ENCODE peak calls at places on chromosome 11, in ten cellular contexts. One of them, this sample, is unnamed.

GRCh38 chr11:59957094-59957493 is 6.7 kb upstream of the OOSP4A start:
- DNase-seq in coronary artery: no peak
- DNase-seq in esophagus squamous epithelium: no peak
- DNase-seq in kidney: no peak
- DNase-seq in AG09309: no peak
- DNase-seq in tibial artery: no peak
- DNase-seq in SK-N-SH: no peak
- DNase-seq in choroid plexus epithelial cell: peak
- DNase-seq in IMR-90: no peak
- DNase-seq in heart right ventricle: no peak
- DNase-seq in this sample: peak

GRCh38 chr11:102116453-102117205 is 6.4 kb downstream of the YAP1 start:
- DNase-seq in SK-N-SH: no peak
- DNase-seq in kidney: no peak
- DNase-seq in esophagus squamous epithelium: no peak
- DNase-seq in coronary artery: no peak
- DNase-seq in choroid plexus epithelial cell: no peak
- DNase-seq in tibial artery: no peak
- DNase-seq in heart right ventricle: no peak
- DNase-seq in IMR-90: peak
- DNase-seq in AG09309: no peak
- DNase-seq in this sample: no peak

GRCh38 chr11:105315287-105315686 is 175.7 kb upstream of the CARD18 start:
- DNase-seq in choroid plexus epithelial cell: peak
- DNase-seq in IMR-90: no peak
- DNase-seq in esophagus squamous epithelium: no peak
- DNase-seq in tibial artery: no peak
- DNase-seq in AG09309: no peak
- DNase-seq in heart right ventricle: no peak
- DNase-seq in SK-N-SH: no peak
- DNase-seq in coronary artery: no peak
- DNase-seq in kidney: no peak
- DNase-seq in this sample: peak

GRCh38 chr11:79419120-79419519 is 21.7 kb downstream of the TENM4 start:
- DNase-seq in coronary artery: no peak
- DNase-seq in SK-N-SH: no peak
- DNase-seq in IMR-90: peak
- DNase-seq in kidney: no peak
- DNase-seq in heart right ventricle: no peak
- DNase-seq in esophagus squamous epithelium: no peak
- DNase-seq in AG09309: no peak
- DNase-seq in tibial artery: no peak
- DNase-seq in choroid plexus epithelial cell: no peak
- DNase-seq in this sample: peak

GRCh38 chr11:12232819-12233601 is 122.6 kb downstream of the MICAL2 start:
- DNase-seq in esophagus squamous epithelium: no peak
- DNase-seq in heart right ventricle: no peak
- DNase-seq in tibial artery: no peak
- DNase-seq in SK-N-SH: no peak
- DNase-seq in IMR-90: peak
- DNase-seq in choroid plexus epithelial cell: peak
- DNase-seq in AG09309: peak
- DNase-seq in kidney: no peak
- DNase-seq in coronary artery: no peak
- DNase-seq in this sample: peak

GRCh38 chr11:18091731-18092130 is 14.2 kb downstream of the SAAL1 start:
- DNase-seq in coronary artery: no peak
- DNase-seq in heart right ventricle: no peak
- DNase-seq in esophagus squamous epithelium: no peak
- DNase-seq in kidney: no peak
- DNase-seq in IMR-90: peak
- DNase-seq in AG09309: no peak
- DNase-seq in SK-N-SH: no peak
- DNase-seq in choroid plexus epithelial cell: no peak
- DNase-seq in tibial artery: no peak
- DNase-seq in this sample: no peak

GRCh38 chr11:76123243-76123642 is 83.1 kb downstream of the WNT11 start:
- DNase-seq in AG09309: no peak
- DNase-seq in choroid plexus epithelial cell: no peak
- DNase-seq in esophagus squamous epithelium: no peak
- DNase-seq in heart right ventricle: no peak
- DNase-seq in kidney: no peak
- DNase-seq in SK-N-SH: no peak
- DNase-seq in tibial artery: no peak
- DNase-seq in coronary artery: no peak
- DNase-seq in IMR-90: no peak
- DNase-seq in this sample: peak

GRCh38 chr11:64809781-64810241 is 540 bp downstream of the MEN1 start:
- DNase-seq in esophagus squamous epithelium: no peak
- DNase-seq in coronary artery: no peak
- DNase-seq in choroid plexus epithelial cell: peak
- DNase-seq in tibial artery: no peak
- DNase-seq in heart right ventricle: no peak
- DNase-seq in kidney: peak
- DNase-seq in IMR-90: no peak
- DNase-seq in AG09309: no peak
- DNase-seq in SK-N-SH: peak
- DNase-seq in this sample: peak

GRCh38 chr11:1219836-1220810 is 2.7 kb upstream of the MUC5B start:
- DNase-seq in SK-N-SH: peak
- DNase-seq in choroid plexus epithelial cell: peak
- DNase-seq in heart right ventricle: no peak
- DNase-seq in kidney: peak
- DNase-seq in IMR-90: no peak
- DNase-seq in esophagus squamous epithelium: no peak
- DNase-seq in tibial artery: no peak
- DNase-seq in AG09309: no peak
- DNase-seq in coronary artery: no peak
- DNase-seq in this sample: no peak

GRCh38 chr11:130871616-130872015 is 44.7 kb downstream of the SNX19 start:
- DNase-seq in esophagus squamous epithelium: no peak
- DNase-seq in AG09309: no peak
- DNase-seq in heart right ventricle: no peak
- DNase-seq in choroid plexus epithelial cell: no peak
- DNase-seq in tibial artery: no peak
- DNase-seq in SK-N-SH: no peak
- DNase-seq in IMR-90: no peak
- DNase-seq in coronary artery: no peak
- DNase-seq in kidney: no peak
- DNase-seq in this sample: peak

GRCh38 chr11:45045692-45046471 is 95.2 kb upstream of the TP53I11 start:
- DNase-seq in IMR-90: peak
- DNase-seq in kidney: no peak
- DNase-seq in AG09309: peak
- DNase-seq in SK-N-SH: no peak
- DNase-seq in tibial artery: peak
- DNase-seq in coronary artery: no peak
- DNase-seq in esophagus squamous epithelium: no peak
- DNase-seq in heart right ventricle: peak
- DNase-seq in choroid plexus epithelial cell: peak
- DNase-seq in this sample: peak

GRCh38 chr11:73530109-73530508 is 67.8 kb downstream of the FAM168A start:
- DNase-seq in tibial artery: no peak
- DNase-seq in SK-N-SH: no peak
- DNase-seq in esophagus squamous epithelium: no peak
- DNase-seq in kidney: no peak
- DNase-seq in AG09309: no peak
- DNase-seq in choroid plexus epithelial cell: peak
- DNase-seq in heart right ventricle: no peak
- DNase-seq in coronary artery: no peak
- DNase-seq in IMR-90: no peak
- DNase-seq in this sample: no peak
- TF ChIP-seq CTCF in tibial artery: no peak
- TF ChIP-seq CTCF in SK-N-SH: no peak
- TF ChIP-seq CTCF in esophagus squamous epithelium: peak
- TF ChIP-seq CTCF in kidney: no peak
- TF ChIP-seq CTCF in AG09309: peak
- TF ChIP-seq CTCF in choroid plexus epithelial cell: peak
- TF ChIP-seq CTCF in heart right ventricle: peak
- TF ChIP-seq CTCF in coronary artery: no peak
- TF ChIP-seq CTCF in IMR-90: no peak
- TF ChIP-seq CTCF in this sample: peak

DNA sequence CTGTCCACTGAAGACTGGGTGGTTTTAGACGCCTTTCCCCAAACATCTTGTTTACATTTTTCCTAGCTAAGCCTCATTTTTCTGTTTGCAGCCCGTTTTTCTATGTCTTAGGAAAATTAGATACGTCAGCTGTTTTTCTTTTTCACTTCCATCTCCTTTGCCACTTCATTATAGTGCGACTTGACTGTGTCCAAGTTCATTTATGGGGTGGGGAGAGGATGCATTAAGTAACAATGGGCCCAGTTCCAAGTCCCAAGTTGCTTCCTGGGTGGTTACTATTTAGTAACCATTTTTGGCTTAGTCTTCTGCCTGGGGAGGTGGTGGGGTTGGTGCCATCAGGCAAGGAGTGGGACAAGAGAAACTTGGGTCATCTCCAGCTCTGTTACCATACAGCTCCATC is 83.0 kb downstream of the TRAF6 start:
- DNase-seq in tibial artery: peak
- DNase-seq in choroid plexus epithelial cell: no peak
- DNase-seq in AG09309: no peak
- DNase-seq in esophagus squamous epithelium: no peak
- DNase-seq in kidney: no peak
- DNase-seq in heart right ventricle: no peak
- DNase-seq in SK-N-SH: no peak
- DNase-seq in IMR-90: no peak
- DNase-seq in coronary artery: no peak
- DNase-seq in this sample: no peak
- H3K4me3 ChIP-seq in tibial artery: no peak
- H3K4me3 ChIP-seq in choroid plexus epithelial cell: no peak
- H3K4me3 ChIP-seq in AG09309: no peak
- H3K4me3 ChIP-seq in esophagus squamous epithelium: no peak
- H3K4me3 ChIP-seq in kidney: no peak
- H3K4me3 ChIP-seq in heart right ventricle: no peak
- H3K4me3 ChIP-seq in SK-N-SH: no peak
- H3K4me3 ChIP-seq in IMR-90: no peak
- H3K4me3 ChIP-seq in coronary artery: no peak
- H3K4me3 ChIP-seq in this sample: no peak

DNA sequence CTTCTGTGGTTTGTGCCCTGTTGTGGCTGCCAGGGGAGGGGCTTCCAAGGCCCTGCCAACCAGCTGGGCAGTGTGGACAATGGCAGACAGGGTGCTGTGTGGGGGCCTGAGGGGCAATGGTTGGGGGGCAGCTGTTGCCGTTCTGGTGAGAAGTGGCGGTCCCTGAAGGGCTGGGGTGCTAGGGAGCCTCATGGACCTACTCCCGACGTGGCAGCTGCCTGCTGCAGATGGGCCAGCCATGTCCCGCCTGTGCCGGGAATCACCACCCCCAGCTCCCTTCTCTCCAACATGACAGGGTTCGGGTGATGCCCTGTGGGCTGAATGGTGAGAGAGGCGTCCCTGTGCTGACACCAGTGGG is 74.2 kb downstream of the KCNQ1 start:
- DNase-seq in esophagus squamous epithelium: no peak
- DNase-seq in heart right ventricle: no peak
- DNase-seq in coronary artery: peak
- DNase-seq in kidney: peak
- DNase-seq in choroid plexus epithelial cell: no peak
- DNase-seq in AG09309: no peak
- DNase-seq in tibial artery: peak
- DNase-seq in IMR-90: no peak
- DNase-seq in SK-N-SH: no peak
- DNase-seq in this sample: no peak
- TF ChIP-seq CTCF in esophagus squamous epithelium: no peak
- TF ChIP-seq CTCF in heart right ventricle: no peak
- TF ChIP-seq CTCF in coronary artery: no peak
- TF ChIP-seq CTCF in kidney: no peak
- TF ChIP-seq CTCF in choroid plexus epithelial cell: no peak
- TF ChIP-seq CTCF in AG09309: no peak
- TF ChIP-seq CTCF in tibial artery: no peak
- TF ChIP-seq CTCF in IMR-90: no peak
- TF ChIP-seq CTCF in SK-N-SH: no peak
- TF ChIP-seq CTCF in this sample: no peak

GRCh38 chr11:46236918-46237247 is 40.6 kb upstream of the CREB3L1 start:
- DNase-seq in AG09309: no peak
- DNase-seq in SK-N-SH: no peak
- DNase-seq in esophagus squamous epithelium: no peak
- DNase-seq in coronary artery: no peak
- DNase-seq in kidney: no peak
- DNase-seq in tibial artery: no peak
- DNase-seq in heart right ventricle: no peak
- DNase-seq in IMR-90: no peak
- DNase-seq in choroid plexus epithelial cell: no peak
- DNase-seq in this sample: no peak

GRCh38 chr11:46238967-46239800 is 38.3 kb upstream of the CREB3L1 start:
- DNase-seq in esophagus squamous epithelium: no peak
- DNase-seq in AG09309: peak
- DNase-seq in tibial artery: peak
- DNase-seq in coronary artery: peak
- DNase-seq in IMR-90: peak
- DNase-seq in choroid plexus epithelial cell: peak
- DNase-seq in SK-N-SH: peak
- DNase-seq in kidney: peak
- DNase-seq in heart right ventricle: peak
- DNase-seq in this sample: peak

GRCh38 chr11:46238078-46238966 is 39.1 kb upstream of the CREB3L1 start:
- DNase-seq in IMR-90: peak
- DNase-seq in heart right ventricle: peak
- DNase-seq in kidney: peak
- DNase-seq in AG09309: no peak
- DNase-seq in tibial artery: peak
- DNase-seq in coronary artery: no peak
- DNase-seq in choroid plexus epithelial cell: peak
- DNase-seq in esophagus squamous epithelium: no peak
- DNase-seq in SK-N-SH: peak
- DNase-seq in this sample: no peak

GRCh38 chr11:46235777-46236688 is 41.4 kb upstream of the CREB3L1 start:
- DNase-seq in choroid plexus epithelial cell: peak
- DNase-seq in AG09309: no peak
- DNase-seq in tibial artery: no peak
- DNase-seq in esophagus squamous epithelium: no peak
- DNase-seq in heart right ventricle: no peak
- DNase-seq in coronary artery: no peak
- DNase-seq in IMR-90: no peak
- DNase-seq in SK-N-SH: no peak
- DNase-seq in kidney: no peak
- DNase-seq in this sample: peak

DNA sequence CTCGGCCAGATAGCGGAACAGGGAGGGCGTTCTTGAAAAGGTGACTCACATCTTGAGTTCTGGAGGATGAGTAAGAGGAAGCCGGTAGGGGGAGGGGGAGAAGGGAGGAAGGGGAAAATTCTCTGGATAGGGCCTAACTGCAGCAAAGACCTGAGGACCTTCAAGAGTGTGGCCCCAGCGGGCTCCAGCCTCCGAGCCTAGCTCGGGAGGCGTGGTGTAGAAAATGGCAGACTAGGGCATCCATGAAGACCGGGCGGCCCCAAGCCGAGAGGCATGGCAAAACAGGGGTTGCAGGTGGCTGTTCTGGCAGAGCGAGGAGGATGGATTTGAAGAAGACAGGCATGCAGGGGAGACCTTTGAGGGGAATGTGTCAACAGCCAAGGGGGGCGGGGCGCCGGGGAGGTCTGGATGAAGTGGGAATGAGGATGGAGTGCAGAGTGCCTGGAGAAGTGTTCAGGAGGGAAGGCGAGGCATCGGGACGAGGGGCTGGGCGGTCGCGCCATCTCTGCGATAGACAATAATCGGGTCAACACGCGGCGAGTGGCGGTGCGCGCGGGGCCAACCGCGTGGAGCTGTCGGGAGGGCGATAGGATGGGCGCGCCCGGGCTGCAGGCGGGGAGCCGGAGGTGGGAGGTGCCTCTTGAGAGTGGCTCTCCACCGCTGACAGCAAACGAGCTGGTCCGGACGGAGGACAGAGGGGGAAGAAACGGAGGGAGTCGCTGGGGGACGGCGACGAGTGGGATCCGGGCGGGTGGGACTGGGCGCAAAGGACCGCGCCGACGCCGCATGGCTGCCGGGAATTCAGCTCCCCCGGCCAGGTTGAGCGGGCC is 40.0 kb upstream of the CREB3L1 start:
- DNase-seq in IMR-90: peak
- DNase-seq in choroid plexus epithelial cell: peak
- DNase-seq in tibial artery: peak
- DNase-seq in coronary artery: no peak
- DNase-seq in SK-N-SH: peak
- DNase-seq in esophagus squamous epithelium: no peak
- DNase-seq in AG09309: peak
- DNase-seq in kidney: peak
- DNase-seq in heart right ventricle: peak
- DNase-seq in this sample: peak
- H3K4me3 ChIP-seq in IMR-90: peak
- H3K4me3 ChIP-seq in choroid plexus epithelial cell: peak
- H3K4me3 ChIP-seq in tibial artery: peak
- H3K4me3 ChIP-seq in coronary artery: peak
- H3K4me3 ChIP-seq in SK-N-SH: peak
- H3K4me3 ChIP-seq in esophagus squamous epithelium: peak
- H3K4me3 ChIP-seq in AG09309: peak
- H3K4me3 ChIP-seq in kidney: peak
- H3K4me3 ChIP-seq in heart right ventricle: peak
- H3K4me3 ChIP-seq in this sample: peak

This sample was measured in bronchial epithelial cell.